ENCODE peak calls at places on chromosomes 1 and 21, in ten cellular contexts. O is GDM1, Y is hippocampal formation, H is adipocyte, A is ELR, K is MCF 10A, U is Calu3, W is tibial artery, R is cardiac muscle cell, F is iPS-NIHi11. X is an unnamed sample.

GRCh38 chr1:101170506-101171050 is 66.2 kb upstream of the S1PR1 start:
- DNase-seq in W (no peak), H (no peak), F (no peak), A (no peak), Y (no peak), R (no peak), O (no peak), U (no peak), K (no peak), X (no peak)

GRCh38 chr1:15005116-15005515 is 148.4 kb upstream of the TMEM51 start:
- DNase-seq in O (no peak), U (no peak), Y (no peak), W (no peak), H (peak; percentile 16), A (no peak), R (no peak), F (no peak), K (peak; percentile 35), X (no peak)

GRCh38 chr1:170765712-170766330 is 101.9 kb downstream of the PRRX1 start:
- DNase-seq in W (no peak), A (peak; percentile 53), R (peak; percentile 20), Y (peak; percentile 58), K (peak; percentile 54), U (no peak), F (peak; percentile 16), H (peak; percentile 79), O (no peak), X (no peak)

GRCh38 chr1:162740755-162741154 is 49.7 kb upstream of the HSD17B7 start:
- DNase-seq in R (no peak), U (no peak), K (no peak), H (no peak), O (no peak), W (no peak), Y (no peak), A (no peak), F (no peak), X (no peak)

GRCh38 chr1:170985406-170985805 is 50.1 kb downstream of the MROH9 start:
- DNase-seq in R (no peak), W (no peak), O (no peak), K (no peak), F (no peak), U (no peak), H (no peak), Y (no peak), A (no peak), X (no peak)

GRCh38 chr1:21821385-21822019 is 9.4 kb downstream of the LDLRAD2 start:
- DNase-seq in R (no peak), Y (no peak), A (no peak), W (no peak), U (no peak), O (no peak), F (peak; percentile 5), H (no peak), K (no peak), X (no peak)

GRCh38 chr21:38881041-38881570 is 75.4 kb downstream of the ETS2 start:
- DNase-seq in F (no peak), W (no peak), O (no peak), Y (no peak), K (no peak), U (no peak), A (no peak), H (no peak), R (no peak), X (no peak)

GRCh38 chr1:89547563-89548485 is 23.2 kb downstream of the LRRC8B start:
- DNase-seq in Y (peak; percentile 68), A (no peak), K (peak; percentile 88), F (peak; percentile 15), W (no peak), H (peak; percentile 89), O (no peak), R (no peak), U (no peak), X (peak; percentile 62)

X was measured in putamen.